ENCODE peak calls at places on chromosomes 16 and 17, in four cellular contexts. H, V, X and S are unnamed samples.

GRCh38 chr16:74601131-74601871 is 5.6 kb downstream of the GLG1 start:
- DNase-seq in H (no peak), X (no peak), V (no peak), S (no peak)

GRCh38 chr17:10294162-10294561 is 78.6 kb downstream of the MYH13 start:
- DNase-seq in H (no peak), X (no peak), V (no peak), S (no peak)

GRCh38 chr16:1011316-1012082 is 29.9 kb downstream of the SOX8 start:
- DNase-seq in V (no peak), H (no peak), X (no peak), S (no peak)

GRCh38 chr16:1430759-1431496 is at the start of gene PERCC1:
- DNase-seq in V (no peak), H (no peak), X (no peak), S (no peak)

GRCh38 chr17:76438906-76439305 is 14.0 kb downstream of the UBE2O start:
- DNase-seq in X (no peak), H (no peak), V (no peak), S (no peak)

GRCh38 chr17:1553354-1554266 is 9.0 kb downstream of the PITPNA start:
- DNase-seq in V (no peak), H (no peak), X (no peak), S (no peak)

GRCh38 chr17:13332207-13332606 is 269.5 kb downstream of the HS3ST3A1 start:
- DNase-seq in H (no peak), V (no peak), X (no peak), S (no peak)

GRCh38 chr16:14344945-14345344 is 273.8 kb downstream of the MRTFB start:
- DNase-seq in H (no peak), V (no peak), X (no peak), S (no peak)

GRCh38 chr16:14168146-14168545 is 97.0 kb downstream of the MRTFB start:
- DNase-seq in H (no peak), X (peak; percentile 85), V (no peak), S (no peak)

GRCh38 chr17:40315678-40316570 is 6.9 kb downstream of the RARA start:
- DNase-seq in H (no peak), X (no peak), V (no peak), S (no peak)

GRCh38 chr17:6639014-6639650 is 1.4 kb downstream of the KIAA0753 start:
- DNase-seq in H (no peak), V (no peak), X (no peak), S (no peak)

GRCh38 chr17:49901460-49902331 is 53.8 kb upstream of the TAC4 start:
- DNase-seq in X (no peak), V (no peak), H (no peak), S (no peak)

GRCh38 chr17:59830007-59830630 is 62.6 kb downstream of the TUBD1 start:
- DNase-seq in H (no peak), V (no peak), X (peak; percentile 85), S (no peak)

GRCh38 chr16:68636064-68636551 is 9.0 kb upstream of the CDH3 start:
- DNase-seq in X (no peak), V (no peak), H (no peak), S (no peak)

GRCh38 chr17:32769846-32770245 is 107.1 kb downstream of the MYO1D start:
- DNase-seq in V (no peak), X (no peak), H (no peak), S (no peak)

GRCh38 chr17:49850772-49851386 is 3.0 kb upstream of the TAC4 start:
- DNase-seq in H (no peak), X (peak; percentile 22), V (no peak), S (no peak)

GRCh38 chr17:78013683-78014467 is 55.4 kb downstream of the TNRC6C start:
- DNase-seq in X (peak; percentile 89), V (peak; percentile 90), H (peak; percentile 29), S (no peak)

GRCh38 chr16:78249056-78249455 is 149.6 kb downstream of the WWOX start:
- DNase-seq in X (no peak), H (no peak), V (no peak), S (no peak)

GRCh38 chr17:17043668-17044226 is 1.5 kb downstream of the MPRIP start:
- DNase-seq in H (no peak), X (no peak), V (no peak), S (no peak)

GRCh38 chr16:55240933-55241332 is 83.1 kb upstream of the IRX6 start:
- DNase-seq in V (no peak), H (no peak), X (no peak), S (no peak)

GRCh38 chr16:1767116-1767994 is 4.0 kb downstream of the NME3 start:
- DNase-seq in V (no peak), H (no peak), X (no peak), S (no peak)

GRCh38 chr17:55437165-55437605 is 15.6 kb upstream of the MMD start:
- DNase-seq in X (no peak), V (no peak), H (no peak), S (no peak)

GRCh38 chr16:4329354-4329775 is 13.5 kb downstream of the GLIS2 start:
- DNase-seq in V (no peak), X (no peak), H (no peak), S (no peak)

GRCh38 chr17:50362661-50363060 is 10.3 kb downstream of the MRPL27 start:
- DNase-seq in X (no peak), V (no peak), H (no peak), S (no peak)

GRCh38 chr16:48531011-48531962 is 78.7 kb downstream of the N4BP1 start:
- DNase-seq in X (peak; percentile 71), V (peak; percentile 54), H (no peak), S (no peak)

GRCh38 chr17:36942031-36942599 is 4.8 kb downstream of the LHX1 start:
- DNase-seq in X (peak; percentile 17), V (no peak), H (no peak), S (no peak)

GRCh38 chr17:82767041-82767754 is 15.3 kb downstream of the TBCD start:
- DNase-seq in H (no peak), V (peak; percentile 58), X (peak; percentile 60), S (no peak)

GRCh38 chr17:27569257-27569722 is 61.7 kb upstream of the LGALS9 start:
- DNase-seq in X (peak; percentile 39), V (no peak), H (no peak), S (no peak)

GRCh38 chr16:29030086-29030840 is 45.4 kb downstream of the LAT start:
- DNase-seq in V (no peak), X (no peak), H (no peak), S (no peak)

GRCh38 chr16:85138825-85139627 is 26.8 kb upstream of the CIBAR2 start:
- DNase-seq in H (no peak), X (no peak), V (no peak), S (no peak)

GRCh38 chr17:54899721-54900456 is 763 bp upstream of the TOM1L1 start:
- DNase-seq in V (no peak), X (no peak), H (no peak), S (no peak)

GRCh38 chr17:60077672-60078519 is 825 bp downstream of the HEATR6 start:
- DNase-seq in V (no peak), H (no peak), X (peak; percentile 51), S (no peak)

GRCh38 chr17:65519471-65519870 is 42.0 kb downstream of the AXIN2 start:
- DNase-seq in V (no peak), X (no peak), H (no peak), S (no peak)

GRCh38 chr17:48071654-48072053 is 23.5 kb downstream of the NFE2L1 start:
- DNase-seq in H (no peak), V (no peak), X (peak; percentile 57), S (no peak)

GRCh38 chr16:55373489-55373832 is 49.5 kb downstream of the IRX6 start:
- DNase-seq in H (no peak), V (no peak), X (no peak), S (no peak)

GRCh38 chr17:17940451-17940911 is 31.7 kb downstream of the TOM1L2 start:
- DNase-seq in H (no peak), X (no peak), V (no peak), S (no peak)

GRCh38 chr16:89143201-89143741 is 28.3 kb upstream of the CDH15 start:
- DNase-seq in X (no peak), H (no peak), V (no peak), S (no peak)